ENCODE peak calls at places on chromosome 3, in ten cellular contexts. D is adrenal gland, Y is tibial nerve, H is heart left ventricle, K is breast epithelium, M is endothelial cell of umbilical vein, L is transverse colon, F is esophagus squamous epithelium, U is H1, P is spleen. A is an unnamed sample. For H3K27me3, the result is how much of the 10 kb centered on the place peaks cover.

GRCh38 chr3:72384602-72385001 is 463.6 kb downstream of the SHQ1 start:
- DNase-seq in D (no peak), Y (no peak), P (no peak), M (no peak), H (no peak), L (no peak), U (no peak), K (no peak), F (no peak), A (no peak)

GRCh38 chr3:150739877-150740645 is 22.9 kb downstream of the SIAH2 start:
- DNase-seq in F (no peak), H (no peak), P (no peak), U (no peak), L (no peak), D (no peak), Y (no peak), M (no peak), K (no peak), A (no peak)

GRCh38 chr3:47916201-47916600 is 100.0 kb downstream of the MAP4 start:
- DNase-seq in L (no peak), D (no peak), P (no peak), K (no peak), F (no peak), U (no peak), Y (no peak), M (no peak), H (peak), A (no peak)

GRCh38 chr3:101043687-101044078 is 50.5 kb upstream of the ABI3BP start:
- DNase-seq in P (no peak), H (no peak), L (no peak), Y (no peak), M (no peak), K (no peak), D (no peak), F (no peak), U (no peak), A (no peak)

GRCh38 chr3:139482206-139482605 is 5.9 kb upstream of the RBP2 start:
- DNase-seq in L (no peak), U (no peak), K (no peak), M (no peak), P (no peak), F (no peak), Y (no peak), D (no peak), H (no peak), A (no peak)

GRCh38 chr3:111971533-111971932 is 7.3 kb upstream of the ABHD10 start:
- DNase-seq in P (no peak), L (no peak), D (no peak), K (no peak), H (peak), M (no peak), Y (no peak), F (no peak), U (no peak), A (no peak)

GRCh38 chr3:62587579-62588031 is 214.3 kb upstream of the FEZF2 start:
- DNase-seq in D (no peak), M (peak), L (no peak), K (no peak), P (no peak), F (no peak), Y (no peak), H (no peak), U (no peak), A (no peak)

GRCh38 chr3:55592572-55592971 is 105.5 kb upstream of the WNT5A start:
- DNase-seq in P (no peak), D (no peak), H (no peak), K (no peak), U (no peak), F (no peak), L (no peak), M (no peak), Y (no peak), A (no peak)

GRCh38 chr3:67610458-67610857 is 44.0 kb downstream of the SUCLG2 start:
- DNase-seq in Y (no peak), K (no peak), M (peak), U (no peak), H (no peak), D (no peak), F (no peak), P (no peak), L (no peak), A (no peak)

GRCh38 chr3:37347941-37348340 is 173.6 kb upstream of the LRRFIP2 start:
- DNase-seq in D (no peak), H (no peak), M (no peak), U (no peak), L (no peak), F (no peak), P (no peak), K (no peak), Y (no peak), A (no peak)

GRCh38 chr3:40258555-40258954 is 51.0 kb upstream of the EIF1B start:
- DNase-seq in P (no peak), U (no peak), F (no peak), K (no peak), L (no peak), M (no peak), D (no peak), H (no peak), Y (no peak), A (no peak)

GRCh38 chr3:197003461-197004385 is 25.9 kb downstream of the MELTF start:
- DNase-seq in M (no peak), P (peak), K (peak), F (no peak), Y (no peak), D (no peak), L (peak), H (peak), U (no peak), A (peak)

GRCh38 chr3:9701006-9701405 is 2.6 kb upstream of the CPNE9 start:
- DNase-seq in D (no peak), K (no peak), P (peak), H (no peak), M (no peak), Y (no peak), F (no peak), U (no peak), L (no peak), A (no peak)

DNA sequence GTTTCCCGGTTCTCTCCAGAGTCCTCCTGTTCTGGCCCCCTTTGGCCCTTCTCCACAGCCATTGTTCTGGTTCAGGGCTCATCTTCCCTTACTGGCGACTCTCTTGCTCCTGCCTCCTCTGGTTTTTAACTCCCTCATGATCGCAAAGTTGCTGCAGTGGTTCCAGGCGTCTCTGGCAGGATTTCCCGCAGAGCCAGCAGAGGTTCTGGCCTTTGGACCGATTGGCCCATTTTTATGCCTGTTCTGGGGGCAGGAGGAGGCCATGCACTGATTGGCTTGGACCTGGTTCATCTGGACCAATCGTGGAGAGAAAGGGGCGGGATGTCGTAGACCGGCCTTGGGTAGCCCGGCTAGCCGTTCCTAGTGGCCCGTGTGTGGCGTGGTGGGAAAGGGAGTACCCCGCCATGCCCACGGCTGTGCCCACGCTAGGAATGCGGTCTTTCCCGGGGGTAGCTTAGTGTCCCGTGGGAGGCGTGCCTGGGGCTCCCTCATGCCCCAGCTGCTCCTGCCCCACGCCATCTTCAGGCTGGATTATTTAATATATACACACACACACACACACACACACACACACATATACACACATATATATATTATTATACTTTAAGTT is 113.4 kb downstream of the FBLN2 start:
- DNase-seq in H (no peak), D (no peak), Y (no peak), F (no peak), U (no peak), L (no peak), M (no peak), P (no peak), K (no peak), A (no peak)
- TF ChIP-seq POLR2A in H (no peak), D (no peak), Y (no peak), F (no peak), U (no peak), L (no peak), M (no peak), P (no peak), K (no peak), A (no peak)

GRCh38 chr3:10888523-10889081 is 72.6 kb downstream of the SLC6A11 start:
- DNase-seq in Y (no peak), H (no peak), L (no peak), P (no peak), F (no peak), M (no peak), U (no peak), K (no peak), D (no peak), A (no peak)

GRCh38 chr3:10882851-10883250 is 66.8 kb downstream of the SLC6A11 start:
- DNase-seq in L (no peak), Y (no peak), P (no peak), M (no peak), U (no peak), H (no peak), D (no peak), K (no peak), F (no peak), A (no peak)

GRCh38 chr3:10889206-10889960 is 73.4 kb downstream of the SLC6A11 start:
- DNase-seq in U (no peak), L (no peak), K (no peak), F (no peak), D (no peak), M (no peak), Y (no peak), H (no peak), P (no peak), A (no peak)

GRCh38 chr3:10887015-10887414 is 71.0 kb downstream of the SLC6A11 start:
- DNase-seq in H (no peak), P (no peak), L (no peak), F (no peak), M (no peak), K (no peak), D (no peak), U (no peak), Y (no peak), A (no peak)

GRCh38 chr3:10883478-10884234 is 67.6 kb downstream of the SLC6A11 start:
- DNase-seq in Y (no peak), L (no peak), M (peak), H (no peak), U (peak), F (no peak), P (no peak), K (no peak), D (no peak), A (no peak)
- H3K27me3 ChIP-seq in Y (under half), L (under half), M (under half), H (under half), U (under half), F (under half), P (under half), K (under half), D (under half), A (under half)

GRCh38 chr3:100042144-100042543 is 72.2 kb downstream of the FILIP1L start:
- DNase-seq in D (peak), K (no peak), L (no peak), Y (no peak), H (no peak), M (peak), F (no peak), U (no peak), P (no peak), A (no peak)
- H3K27ac ChIP-seq in D (peak), K (peak), L (peak), Y (peak), H (peak), M (peak), F (peak), U (no peak), P (peak), A (peak)

GRCh38 chr3:160437083-160437455 is 12.5 kb downstream of the TRIM59 start:
- DNase-seq in D (no peak), H (no peak), K (no peak), M (no peak), L (no peak), P (no peak), U (no peak), F (no peak), Y (no peak), A (no peak)
- TF ChIP-seq POLR2A in D (no peak), H (no peak), K (no peak), M (no peak), L (no peak), P (no peak), U (no peak), F (no peak), Y (no peak), A (no peak)

GRCh38 chr3:127410678-127411077 is 122.8 kb upstream of the PRR20G start:
- DNase-seq in K (no peak), H (no peak), P (peak), L (no peak), Y (no peak), D (no peak), M (no peak), U (peak), F (no peak), A (peak)

GRCh38 chr3:127411083-127411727 is 123.4 kb upstream of the PRR20G start:
- DNase-seq in L (peak), Y (no peak), D (peak), U (peak), P (peak), M (no peak), H (no peak), K (no peak), F (no peak), A (no peak)

GRCh38 chr3:127413318-127413673 is 125.5 kb upstream of the PRR20G start:
- DNase-seq in M (no peak), D (no peak), F (no peak), L (peak), K (no peak), H (no peak), U (no peak), Y (no peak), P (no peak), A (no peak)

GRCh38 chr3:127413871-127414270 is 126.0 kb upstream of the PRR20G start:
- DNase-seq in F (no peak), M (no peak), H (no peak), L (no peak), U (no peak), Y (no peak), P (peak), D (peak), K (no peak), A (no peak)

GRCh38 chr3:127412578-127413317 is 124.9 kb upstream of the PRR20G start:
- DNase-seq in L (peak), D (peak), Y (no peak), U (peak), M (no peak), P (peak), K (no peak), H (no peak), F (no peak), A (no peak)
- H3K27me3 ChIP-seq in L (under half), D (under half), Y (under half), U (under half), M (under half), P (under half), K (under half), H (half or more), F (under half), A (under half)

DNA sequence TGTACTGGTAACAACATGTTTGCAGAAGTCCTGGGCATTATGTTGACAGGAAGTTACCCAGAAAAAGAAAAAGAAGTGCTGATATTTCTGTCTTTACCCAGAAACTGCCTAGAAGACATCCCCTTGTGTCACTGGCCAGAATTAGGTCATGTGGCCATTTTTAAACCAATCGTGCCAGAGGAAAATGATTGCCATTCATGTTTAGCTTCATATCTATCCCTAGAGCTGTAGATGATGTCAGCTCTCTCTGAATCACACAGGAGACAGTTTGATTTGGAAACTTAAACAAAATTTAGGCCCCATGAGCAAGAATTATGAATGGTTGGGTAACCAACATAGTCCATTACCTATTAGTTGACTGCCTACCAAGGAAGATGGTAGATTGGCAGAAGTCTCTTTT is 8.9 kb upstream of the PLOD2 start:
- DNase-seq in H (no peak), Y (no peak), F (no peak), D (no peak), P (no peak), U (no peak), M (no peak), L (no peak), K (no peak), A (no peak)
- H3K27ac ChIP-seq in H (no peak), Y (no peak), F (no peak), D (no peak), P (no peak), U (no peak), M (no peak), L (no peak), K (no peak), A (no peak)

GRCh38 chr3:25781145-25781757 is 2.0 kb downstream of the NGLY1 start:
- DNase-seq in U (no peak), D (no peak), F (no peak), Y (no peak), L (no peak), H (no peak), P (no peak), K (no peak), M (no peak), A (no peak)

GRCh38 chr3:25783661-25784512 is 644 bp upstream of the NGLY1 start:
- DNase-seq in K (peak), U (no peak), Y (no peak), M (peak), L (no peak), H (no peak), P (peak), D (peak), F (peak), A (no peak)

GRCh38 chr3:25781758-25782594 is 1.3 kb downstream of the NGLY1 start:
- DNase-seq in M (no peak), K (no peak), P (no peak), Y (no peak), H (no peak), F (no peak), U (no peak), D (no peak), L (no peak), A (no peak)

GRCh38 chr3:25782636-25782937 is 656 bp downstream of the NGLY1 start:
- DNase-seq in U (no peak), L (no peak), M (no peak), K (no peak), P (no peak), F (no peak), Y (no peak), D (no peak), H (no peak), A (no peak)

GRCh38 chr3:25782938-25783660 is at the start of gene NGLY1:
- DNase-seq in M (peak), K (peak), D (peak), P (peak), L (peak), Y (peak), H (peak), U (peak), F (peak), A (peak)
- TF ChIP-seq POLR2A in M (peak), K (peak), D (peak), P (peak), L (peak), Y (peak), H (no peak), U (peak), F (no peak), A (peak)

GRCh38 chr3:46448721-46449120 is 16.0 kb downstream of the LTF start:
- DNase-seq in U (no peak), M (no peak), P (no peak), K (no peak), H (no peak), F (no peak), D (no peak), Y (no peak), L (no peak), A (no peak)

GRCh38 chr3:46447535-46447934 is 17.2 kb downstream of the LTF start:
- DNase-seq in P (no peak), D (no peak), F (no peak), Y (no peak), H (no peak), L (no peak), U (no peak), K (no peak), M (no peak), A (no peak)

GRCh38 chr3:46454209-46454595 is 10.5 kb downstream of the LTF start:
- DNase-seq in U (no peak), P (no peak), H (no peak), M (no peak), F (no peak), L (no peak), K (no peak), Y (no peak), D (no peak), A (no peak)

GRCh38 chr3:46453526-46454208 is 11.0 kb downstream of the LTF start:
- DNase-seq in H (no peak), D (no peak), K (no peak), Y (no peak), P (no peak), M (no peak), U (no peak), L (no peak), F (no peak), A (no peak)

DNA sequence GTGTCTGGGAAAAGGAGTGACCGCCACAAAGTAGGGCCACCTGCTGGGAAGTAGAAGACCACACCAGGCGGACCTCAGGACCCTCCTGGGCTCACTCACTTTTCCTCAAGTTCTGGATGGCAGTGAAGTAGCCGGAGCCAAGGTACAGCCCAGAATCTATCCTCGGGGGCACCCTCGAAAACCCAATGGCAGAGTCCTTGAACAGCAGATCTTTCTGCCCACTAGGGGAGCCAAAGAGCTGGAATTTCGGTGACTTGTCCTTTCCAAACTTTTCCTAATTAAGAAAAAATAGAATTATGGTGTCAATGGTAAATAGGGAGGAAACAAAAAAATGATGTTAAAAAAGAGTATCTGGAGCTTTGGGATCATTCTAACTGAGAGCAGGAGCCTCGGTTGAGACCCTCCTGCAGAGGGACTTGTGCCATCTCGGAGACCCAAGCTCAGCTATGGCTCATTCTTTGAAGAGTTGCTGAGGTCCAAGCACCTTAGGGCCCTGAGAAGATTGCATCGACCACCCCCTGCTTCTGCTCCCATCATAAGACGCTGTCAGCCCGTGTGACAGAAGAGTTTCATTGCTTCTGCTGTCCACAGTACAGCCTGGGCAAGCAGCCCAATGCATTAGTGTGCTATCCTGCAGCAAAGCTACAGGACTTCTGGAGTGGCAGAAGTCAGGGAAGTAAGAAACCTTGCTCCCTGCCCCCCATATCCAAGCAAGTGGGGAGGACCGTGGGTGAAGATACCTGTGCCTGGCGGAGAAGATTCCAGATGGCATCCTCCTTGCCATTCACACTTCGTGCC is 14.8 kb downstream of the LTF start:
- DNase-seq in F (no peak), P (no peak), D (no peak), Y (no peak), K (no peak), H (no peak), U (peak), M (no peak), L (no peak), A (no peak)
- H3K27me3 ChIP-seq in F (under half), P (under half), D (under half), Y (under half), K (under half), H (under half), U (under half), M (under half), L (under half), A (under half)

DNA sequence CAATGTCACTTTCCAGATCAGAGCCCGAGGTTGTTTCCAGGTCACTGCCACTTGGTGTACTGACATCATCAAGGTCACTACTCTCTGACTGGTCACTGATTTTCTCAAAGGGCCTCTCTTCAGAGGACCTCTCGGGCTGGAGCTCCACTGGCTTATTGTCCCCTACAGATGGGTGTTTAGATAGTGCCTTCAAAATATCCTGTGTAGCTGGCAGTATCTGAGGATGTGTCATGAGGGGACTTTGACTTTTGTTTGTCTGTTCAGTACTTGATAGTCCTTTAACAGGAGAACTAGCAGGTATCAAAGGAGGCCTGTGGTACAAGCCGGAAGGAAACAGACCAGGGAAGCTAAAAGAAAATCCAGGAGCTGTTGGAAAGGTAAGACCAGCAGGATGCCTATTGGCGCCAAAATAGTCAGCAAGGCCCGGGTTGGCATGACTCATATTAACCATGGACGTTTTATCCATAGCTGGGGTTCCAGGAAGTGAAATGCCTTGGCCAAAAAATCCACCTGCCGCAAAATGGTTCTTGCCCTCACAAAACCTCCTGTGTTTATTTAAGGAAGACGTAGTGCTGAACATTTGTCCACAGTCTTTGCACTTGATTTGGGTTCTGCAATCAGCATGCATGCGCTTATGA is 547.3 kb downstream of the MECOM start:
- DNase-seq in D (no peak), F (no peak), K (no peak), U (no peak), P (no peak), H (no peak), M (no peak), L (no peak), Y (no peak), A (no peak)
- H3K27ac ChIP-seq in D (no peak), F (no peak), K (no peak), U (no peak), P (peak), H (no peak), M (peak), L (no peak), Y (no peak), A (no peak)